ENCODE peak calls at places on chromosomes 12 and 14, in ten cellular contexts. S, M, G, I, C, N, O, F, Y and E are unnamed samples.

GRCh38 chr12:110636516-110636915 is 22.6 kb downstream of the TCTN1 start:
- DNase-seq in S (no peak), M (no peak), G (no peak), I (peak), C (no peak), N (no peak), O (no peak), F (no peak), Y (no peak), E (no peak)

GRCh38 chr12:96368233-96368632 is 32.0 kb downstream of the CDK17 start:
- DNase-seq in S (no peak), M (no peak), G (no peak), I (no peak), C (no peak), N (no peak), O (no peak), F (peak), Y (no peak), E (no peak)

GRCh38 chr14:41167040-41167439 is 439.6 kb upstream of the LRFN5 start:
- DNase-seq in S (no peak), M (no peak), G (no peak), I (no peak), C (no peak), N (no peak), O (no peak), F (no peak), Y (no peak), E (no peak)

GRCh38 chr14:49861581-49861922 is 9.0 kb upstream of the NEMF start:
- DNase-seq in S (peak), M (peak), G (peak), I (peak), C (peak), N (peak), O (peak), F (peak), Y (peak), E (peak)

GRCh38 chr12:71158361-71158882 is 623 bp upstream of the TSPAN8 start:
- DNase-seq in S (no peak), M (no peak), G (peak), I (no peak), C (no peak), N (no peak), O (no peak), F (no peak), Y (peak), E (no peak)

GRCh38 chr14:59280961-59281360 is 92.5 kb downstream of the DAAM1 start:
- DNase-seq in S (no peak), M (no peak), G (no peak), I (no peak), C (no peak), N (no peak), O (no peak), F (no peak), Y (no peak), E (no peak)

GRCh38 chr12:54381136-54381535 is 3.4 kb downstream of the ZNF385A start:
- DNase-seq in S (no peak), M (no peak), G (no peak), I (no peak), C (no peak), N (no peak), O (no peak), F (no peak), Y (no peak), E (no peak)

GRCh38 chr14:77046706-77047105 is 18.2 kb upstream of the IRF2BPL start:
- DNase-seq in S (no peak), M (no peak), G (no peak), I (no peak), C (no peak), N (no peak), O (no peak), F (no peak), Y (no peak), E (no peak)

GRCh38 chr14:93703941-93704340 is 84.3 kb downstream of the PRIMA1 start:
- DNase-seq in S (no peak), M (no peak), G (no peak), I (peak), C (no peak), N (no peak), O (no peak), F (no peak), Y (no peak), E (no peak)

GRCh38 chr12:122117979-122118378 is 39.4 kb downstream of the MLXIP start:
- DNase-seq in S (no peak), M (no peak), G (no peak), I (no peak), C (no peak), N (no peak), O (peak), F (peak), Y (no peak), E (no peak)